ENCODE peak calls at places on chromosome 19, in four cellular contexts. One of them, this sample, is unnamed.

GRCh38 chr19:49677232-49677881 is at the start of gene PRMT1:
- DNase-seq in SK-N-SH: peak; percentile 78
- DNase-seq in GM12878: no peak
- DNase-seq in K562: peak; percentile 87
- DNase-seq in this sample: peak; percentile 63

GRCh38 chr19:48862827-48863226 is 5.6 kb downstream of the PLEKHA4 start:
- DNase-seq in SK-N-SH: no peak
- DNase-seq in GM12878: no peak
- DNase-seq in K562: no peak
- DNase-seq in this sample: no peak

GRCh38 chr19:1112254-1113208 is 8.7 kb downstream of the GPX4 start:
- DNase-seq in SK-N-SH: peak; percentile 79
- DNase-seq in GM12878: no peak
- DNase-seq in K562: peak; percentile 87
- DNase-seq in this sample: peak; percentile 84

GRCh38 chr19:49056101-49056901 is 1.2 kb downstream of the CGB7 start:
- DNase-seq in SK-N-SH: peak; percentile 91
- DNase-seq in GM12878: no peak
- DNase-seq in K562: peak; percentile 91
- DNase-seq in this sample: peak; percentile 76

GRCh38 chr19:14514215-14514871 is 3.9 kb downstream of the DNAJB1 start:
- DNase-seq in SK-N-SH: no peak
- DNase-seq in GM12878: no peak
- DNase-seq in K562: no peak
- DNase-seq in this sample: no peak

GRCh38 chr19:23481043-23481442 is 85.8 kb upstream of the ZNF91 start:
- DNase-seq in SK-N-SH: no peak
- DNase-seq in GM12878: no peak
- DNase-seq in K562: no peak
- DNase-seq in this sample: no peak

GRCh38 chr19:42255766-42256750 is 1.1 kb upstream of the ERF start:
- DNase-seq in SK-N-SH: peak; percentile 77
- DNase-seq in GM12878: no peak
- DNase-seq in K562: no peak
- DNase-seq in this sample: no peak

GRCh38 chr19:46718157-46718933 is 1.4 kb upstream of the PRKD2 start:
- DNase-seq in SK-N-SH: no peak
- DNase-seq in GM12878: peak; percentile 69
- DNase-seq in K562: no peak
- DNase-seq in this sample: peak; percentile 39

GRCh38 chr19:12668937-12669271 is 2.3 kb downstream of the WDR83 start:
- DNase-seq in SK-N-SH: peak; percentile 61
- DNase-seq in GM12878: no peak
- DNase-seq in K562: peak; percentile 80
- DNase-seq in this sample: no peak

GRCh38 chr19:49333426-49334288 is 1.5 kb upstream of the CD37 start:
- DNase-seq in SK-N-SH: no peak
- DNase-seq in GM12878: peak; percentile 84
- DNase-seq in K562: no peak
- DNase-seq in this sample: no peak

GRCh38 chr19:15671891-15672579 is 852 bp upstream of the CYP4F12 start:
- DNase-seq in SK-N-SH: no peak
- DNase-seq in GM12878: no peak
- DNase-seq in K562: no peak
- DNase-seq in this sample: no peak

GRCh38 chr19:10168386-10168948 is 26.3 kb downstream of the DNMT1 start:
- DNase-seq in SK-N-SH: no peak
- DNase-seq in GM12878: no peak
- DNase-seq in K562: no peak
- DNase-seq in this sample: no peak

GRCh38 chr19:17184381-17184841 is 30.7 kb upstream of the USE1 start:
- DNase-seq in SK-N-SH: no peak
- DNase-seq in GM12878: no peak
- DNase-seq in K562: no peak
- DNase-seq in this sample: no peak

GRCh38 chr19:43532962-43533545 is at the start of gene ZNF575:
- DNase-seq in SK-N-SH: peak; percentile 93
- DNase-seq in GM12878: peak; percentile 91
- DNase-seq in K562: peak; percentile 90
- DNase-seq in this sample: peak; percentile 96

GRCh38 chr19:36225219-36225892 is 10.4 kb downstream of the ZNF146 start:
- DNase-seq in SK-N-SH: no peak
- DNase-seq in GM12878: no peak
- DNase-seq in K562: no peak
- DNase-seq in this sample: no peak

GRCh38 chr19:57560049-57560491 is 407 bp upstream of the ZNF550 start:
- DNase-seq in SK-N-SH: peak; percentile 30
- DNase-seq in GM12878: no peak
- DNase-seq in K562: no peak
- DNase-seq in this sample: no peak

GRCh38 chr19:10747271-10747670 is 29.4 kb downstream of the DNM2 start:
- DNase-seq in SK-N-SH: no peak
- DNase-seq in GM12878: no peak
- DNase-seq in K562: no peak
- DNase-seq in this sample: no peak

GRCh38 chr19:459724-460511 is 915 bp downstream of the SHC2 start:
- DNase-seq in SK-N-SH: peak; percentile 98
- DNase-seq in GM12878: no peak
- DNase-seq in K562: peak; percentile 93
- DNase-seq in this sample: peak; percentile 60

GRCh38 chr19:15702590-15702930 is 25.3 kb upstream of the OR10H2 start:
- DNase-seq in SK-N-SH: peak; percentile 31
- DNase-seq in GM12878: no peak
- DNase-seq in K562: no peak
- DNase-seq in this sample: no peak

GRCh38 chr19:5032101-5032967 is 63.4 kb downstream of the KDM4B start:
- DNase-seq in SK-N-SH: no peak
- DNase-seq in GM12878: no peak
- DNase-seq in K562: no peak
- DNase-seq in this sample: no peak

GRCh38 chr19:14599548-14600147 is 16.8 kb downstream of the CLEC17A start:
- DNase-seq in SK-N-SH: no peak
- DNase-seq in GM12878: no peak
- DNase-seq in K562: no peak
- DNase-seq in this sample: no peak

GRCh38 chr19:40585241-40585640 is 8.6 kb downstream of the SHKBP1 start:
- DNase-seq in SK-N-SH: no peak
- DNase-seq in GM12878: no peak
- DNase-seq in K562: no peak
- DNase-seq in this sample: no peak

GRCh38 chr19:15231256-15231655 is 992 bp downstream of the EPHX3 start:
- DNase-seq in SK-N-SH: no peak
- DNase-seq in GM12878: no peak
- DNase-seq in K562: no peak
- DNase-seq in this sample: no peak

GRCh38 chr19:54418030-54418929 is 3.0 kb downstream of the TTYH1 start:
- DNase-seq in SK-N-SH: no peak
- DNase-seq in GM12878: no peak
- DNase-seq in K562: peak; percentile 13
- DNase-seq in this sample: no peak

GRCh38 chr19:57825501-57825900 is 4.6 kb upstream of the ZNF587B start:
- DNase-seq in SK-N-SH: no peak
- DNase-seq in GM12878: no peak
- DNase-seq in K562: no peak
- DNase-seq in this sample: no peak

GRCh38 chr19:57348136-57348535 is 2.9 kb upstream of the ZNF304 start:
- DNase-seq in SK-N-SH: no peak
- DNase-seq in GM12878: no peak
- DNase-seq in K562: no peak
- DNase-seq in this sample: no peak

GRCh38 chr19:51031880-51032225 is 2.9 kb downstream of the KLK12 start:
- DNase-seq in SK-N-SH: no peak
- DNase-seq in GM12878: no peak
- DNase-seq in K562: no peak
- DNase-seq in this sample: no peak

GRCh38 chr19:30722236-30722635 is 350.1 kb downstream of the ZNF536 start:
- DNase-seq in SK-N-SH: peak; percentile 36
- DNase-seq in GM12878: no peak
- DNase-seq in K562: no peak
- DNase-seq in this sample: no peak

GRCh38 chr19:45682908-45683307 is 8.8 kb downstream of the SNRPD2 start:
- DNase-seq in SK-N-SH: no peak
- DNase-seq in GM12878: no peak
- DNase-seq in K562: no peak
- DNase-seq in this sample: no peak

GRCh38 chr19:6412111-6412999 is 12.3 kb downstream of the KHSRP start:
- DNase-seq in SK-N-SH: peak; percentile 78
- DNase-seq in GM12878: no peak
- DNase-seq in K562: peak; percentile 66
- DNase-seq in this sample: peak; percentile 87

GRCh38 chr19:46579286-46579944 is 21.7 kb upstream of the CALM3 start:
- DNase-seq in SK-N-SH: peak; percentile 64
- DNase-seq in GM12878: no peak
- DNase-seq in K562: no peak
- DNase-seq in this sample: no peak

GRCh38 chr19:16915135-16915534 is 26.3 kb downstream of the F2RL3 start:
- DNase-seq in SK-N-SH: no peak
- DNase-seq in GM12878: no peak
- DNase-seq in K562: no peak
- DNase-seq in this sample: no peak

GRCh38 chr19:16584825-16585801 is 12.9 kb upstream of the SLC35E1 start:
- DNase-seq in SK-N-SH: no peak
- DNase-seq in GM12878: no peak
- DNase-seq in K562: no peak
- DNase-seq in this sample: no peak

GRCh38 chr19:7658219-7658686 is 10.6 kb upstream of the RETN start:
- DNase-seq in SK-N-SH: no peak
- DNase-seq in GM12878: peak; percentile 79
- DNase-seq in K562: no peak
- DNase-seq in this sample: no peak
- TF ChIP-seq USF1 in SK-N-SH: no peak
- TF ChIP-seq USF1 in GM12878: no peak
- TF ChIP-seq USF1 in K562: no peak
- TF ChIP-seq USF1 in this sample: no peak

DNA sequence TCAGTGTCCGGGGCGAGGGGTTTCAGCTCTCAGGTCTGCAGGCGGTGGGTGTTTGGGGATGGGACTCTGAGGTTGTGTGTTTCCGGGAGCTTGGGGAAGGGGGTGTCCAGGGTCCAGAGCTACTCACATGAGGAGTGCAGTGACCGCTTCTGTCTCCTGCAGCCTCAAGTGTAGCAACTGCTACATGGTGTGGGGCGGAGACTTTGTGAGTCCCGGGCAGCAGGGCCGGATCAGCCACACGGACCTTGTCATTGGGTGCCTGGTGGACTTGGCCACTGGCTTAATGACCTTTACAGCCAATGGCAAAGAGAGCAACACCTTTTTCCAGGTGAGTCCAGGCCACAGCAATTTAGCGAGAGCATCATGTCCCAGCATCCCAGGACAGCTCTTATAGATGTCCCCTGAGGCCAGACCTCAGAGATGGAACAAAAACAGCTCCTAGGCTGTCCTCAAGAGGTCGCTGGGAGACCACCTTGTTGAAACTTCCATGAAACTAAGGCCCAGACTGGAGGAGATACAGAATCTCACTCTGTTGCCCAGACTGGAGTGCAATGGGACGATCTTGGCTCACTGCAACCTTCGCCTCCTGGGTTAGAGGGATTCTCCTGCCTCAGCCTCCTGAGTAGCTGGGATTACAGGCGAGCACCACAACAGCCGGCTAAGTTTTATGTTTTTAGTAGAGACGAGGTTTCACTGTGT is 44.9 kb downstream of the RYR1 start:
- DNase-seq in SK-N-SH: peak; percentile 64
- DNase-seq in GM12878: no peak
- DNase-seq in K562: peak; percentile 47
- DNase-seq in this sample: peak; percentile 39
- TF ChIP-seq USF1 in SK-N-SH: no peak
- TF ChIP-seq USF1 in GM12878: no peak
- TF ChIP-seq USF1 in K562: no peak
- TF ChIP-seq USF1 in this sample: no peak

GRCh38 chr19:2302319-2303208 is 5.4 kb downstream of the LINGO3 start:
- DNase-seq in SK-N-SH: no peak
- DNase-seq in GM12878: no peak
- DNase-seq in K562: peak; percentile 55
- DNase-seq in this sample: peak; percentile 72
- TF ChIP-seq USF1 in SK-N-SH: no peak
- TF ChIP-seq USF1 in GM12878: no peak
- TF ChIP-seq USF1 in K562: no peak
- TF ChIP-seq USF1 in this sample: no peak

GRCh38 chr19:3932931-3933810 is at the start of gene NMRK2:
- DNase-seq in SK-N-SH: peak; percentile 65
- DNase-seq in GM12878: no peak
- DNase-seq in K562: peak; percentile 37
- DNase-seq in this sample: peak; percentile 78

GRCh38 chr19:3936506-3937442 is 3.9 kb downstream of the NMRK2 start:
- DNase-seq in SK-N-SH: peak; percentile 51
- DNase-seq in GM12878: no peak
- DNase-seq in K562: no peak
- DNase-seq in this sample: no peak

DNA sequence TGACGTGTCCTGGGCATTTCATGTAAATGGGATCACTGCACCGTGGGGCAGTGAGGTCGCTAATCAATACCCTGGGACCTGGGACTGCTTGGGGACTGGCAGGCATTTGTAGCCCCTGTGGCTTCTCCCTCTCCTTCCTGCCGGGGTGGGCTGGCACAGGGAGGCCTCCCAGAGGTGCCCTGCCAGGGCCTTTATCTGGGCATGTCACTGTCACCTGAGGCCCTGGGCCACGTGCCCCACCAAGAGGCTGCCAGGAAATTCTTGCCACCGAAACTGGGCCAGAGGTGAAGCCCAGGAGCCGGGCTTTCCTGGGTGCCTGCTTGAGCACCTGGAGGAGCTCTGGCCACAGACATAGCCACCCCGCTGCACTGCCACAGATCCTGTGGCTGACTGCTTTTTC is 1.8 kb upstream of the NMRK2 start:
- DNase-seq in SK-N-SH: peak; percentile 18
- DNase-seq in GM12878: no peak
- DNase-seq in K562: no peak
- DNase-seq in this sample: no peak
- TF ChIP-seq USF1 in SK-N-SH: no peak
- TF ChIP-seq USF1 in GM12878: no peak
- TF ChIP-seq USF1 in K562: no peak
- TF ChIP-seq USF1 in this sample: no peak

GRCh38 chr19:19297759-19298158 is 22.6 kb downstream of the SUGP1 start:
- DNase-seq in SK-N-SH: peak; percentile 23
- DNase-seq in GM12878: no peak
- DNase-seq in K562: peak; percentile 7
- DNase-seq in this sample: no peak
- TF ChIP-seq USF1 in SK-N-SH: no peak
- TF ChIP-seq USF1 in GM12878: no peak
- TF ChIP-seq USF1 in K562: no peak
- TF ChIP-seq USF1 in this sample: no peak

DNA sequence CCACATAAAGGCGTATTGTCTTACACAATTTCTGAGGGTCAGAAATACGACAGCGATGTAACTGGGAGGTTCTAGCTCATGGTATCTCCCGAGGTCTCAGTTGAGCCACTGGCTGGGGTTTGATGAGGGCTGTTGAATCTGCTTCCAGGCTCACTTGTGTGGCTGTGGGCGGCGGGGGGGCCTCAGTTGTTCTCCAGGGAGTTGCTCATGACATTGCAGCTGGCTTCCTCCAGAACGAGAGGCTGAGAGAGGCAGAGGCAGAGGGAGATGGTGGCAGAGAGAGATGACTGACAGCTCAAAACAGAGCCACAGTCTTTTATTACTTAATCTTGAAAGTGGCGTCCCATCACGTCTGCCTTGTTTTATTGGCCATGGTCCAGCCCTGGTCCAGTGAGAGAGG is 6.2 kb upstream of the NLRP5 start:
- DNase-seq in SK-N-SH: no peak
- DNase-seq in GM12878: no peak
- DNase-seq in K562: no peak
- DNase-seq in this sample: no peak
- TF ChIP-seq USF1 in SK-N-SH: no peak
- TF ChIP-seq USF1 in GM12878: no peak
- TF ChIP-seq USF1 in K562: no peak
- TF ChIP-seq USF1 in this sample: no peak

This sample was measured in WTC11.